ENCODE peak calls at places on chromosomes 7 and 10, in six cellular contexts. One of them, this sample, is unnamed.

GRCh38 chr10:26621889-26622681 is 75.4 kb upstream of the PDSS1 start:
- DNase-seq in thyroid gland: peak; percentile 37
- DNase-seq in tibial nerve: peak; percentile 33
- DNase-seq in transverse colon: peak; percentile 67
- DNase-seq in HCT116: no peak
- DNase-seq in IMR-90: peak; percentile 0
- DNase-seq in this sample: peak; percentile 19

GRCh38 chr10:80487422-80487785 is 33.3 kb downstream of the TSPAN14 start:
- DNase-seq in thyroid gland: no peak
- DNase-seq in tibial nerve: no peak
- DNase-seq in transverse colon: peak; percentile 3
- DNase-seq in HCT116: no peak
- DNase-seq in IMR-90: no peak
- DNase-seq in this sample: no peak

GRCh38 chr7:135189961-135190360 is 19.5 kb upstream of the CYREN start:
- DNase-seq in thyroid gland: no peak
- DNase-seq in tibial nerve: no peak
- DNase-seq in transverse colon: no peak
- DNase-seq in HCT116: no peak
- DNase-seq in IMR-90: no peak
- DNase-seq in this sample: no peak

GRCh38 chr7:151167197-151167911 is at the start of gene GBX1:
- DNase-seq in thyroid gland: no peak
- DNase-seq in tibial nerve: no peak
- DNase-seq in transverse colon: no peak
- DNase-seq in HCT116: no peak
- DNase-seq in IMR-90: no peak
- DNase-seq in this sample: no peak

GRCh38 chr10:98374176-98374969 is 40.6 kb downstream of the PYROXD2 start:
- DNase-seq in thyroid gland: no peak
- DNase-seq in tibial nerve: no peak
- DNase-seq in transverse colon: no peak
- DNase-seq in HCT116: no peak
- DNase-seq in IMR-90: peak; percentile 91
- DNase-seq in this sample: no peak

GRCh38 chr10:31362023-31362641 is 43.1 kb downstream of the ZEB1 start:
- DNase-seq in thyroid gland: no peak
- DNase-seq in tibial nerve: no peak
- DNase-seq in transverse colon: no peak
- DNase-seq in HCT116: no peak
- DNase-seq in IMR-90: no peak
- DNase-seq in this sample: no peak

GRCh38 chr7:129469930-129470329 is 32.4 kb upstream of the SMKR1 start:
- DNase-seq in thyroid gland: no peak
- DNase-seq in tibial nerve: no peak
- DNase-seq in transverse colon: no peak
- DNase-seq in HCT116: no peak
- DNase-seq in IMR-90: no peak
- DNase-seq in this sample: no peak

GRCh38 chr7:122013070-122013469 is 131.0 kb downstream of the AASS start:
- DNase-seq in thyroid gland: no peak
- DNase-seq in tibial nerve: no peak
- DNase-seq in transverse colon: no peak
- DNase-seq in HCT116: no peak
- DNase-seq in IMR-90: no peak
- DNase-seq in this sample: no peak

GRCh38 chr7:67644149-67644548 is 647.5 kb downstream of the TYW1 start:
- DNase-seq in thyroid gland: no peak
- DNase-seq in tibial nerve: peak; percentile 9
- DNase-seq in transverse colon: no peak
- DNase-seq in HCT116: no peak
- DNase-seq in IMR-90: no peak
- DNase-seq in this sample: no peak

GRCh38 chr10:91022924-91023707 is 102.2 kb upstream of the ANKRD1 start:
- DNase-seq in thyroid gland: no peak
- DNase-seq in tibial nerve: peak; percentile 40
- DNase-seq in transverse colon: no peak
- DNase-seq in HCT116: no peak
- DNase-seq in IMR-90: no peak
- DNase-seq in this sample: no peak

GRCh38 chr7:131521651-131522163 is 34.7 kb downstream of the PODXL start:
- DNase-seq in thyroid gland: peak; percentile 93
- DNase-seq in tibial nerve: no peak
- DNase-seq in transverse colon: peak; percentile 78
- DNase-seq in HCT116: no peak
- DNase-seq in IMR-90: no peak
- DNase-seq in this sample: peak; percentile 12

DNA sequence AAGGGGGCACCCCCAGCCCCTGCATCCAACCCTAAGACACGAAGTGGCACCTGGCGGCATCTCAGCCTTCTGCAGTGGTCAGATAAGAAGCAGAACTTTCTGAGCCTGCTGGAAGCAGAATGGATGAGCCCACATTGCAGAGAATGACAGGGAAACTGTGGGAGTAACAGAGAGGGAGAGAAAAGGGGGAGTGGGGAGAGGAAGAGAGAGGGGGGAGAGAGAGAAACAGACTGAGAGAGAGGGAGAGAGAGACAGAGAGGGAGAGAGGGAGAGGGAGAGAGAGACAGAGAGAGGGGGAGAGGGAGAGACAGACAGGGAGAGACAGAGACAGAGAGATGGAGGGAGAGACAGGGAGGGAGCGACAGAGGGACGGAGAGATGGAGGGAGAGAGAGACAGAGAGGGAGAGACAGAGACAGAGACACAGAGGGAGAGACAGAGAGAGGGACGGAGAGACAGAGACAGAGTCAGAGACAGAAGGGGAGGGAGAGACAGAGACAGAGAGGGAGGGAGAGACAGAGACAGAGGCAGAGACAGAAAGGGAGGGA is 35.9 kb downstream of the MICALL2 start:
- DNase-seq in thyroid gland: no peak
- DNase-seq in tibial nerve: no peak
- DNase-seq in transverse colon: no peak
- DNase-seq in HCT116: no peak
- DNase-seq in IMR-90: no peak
- DNase-seq in this sample: no peak
- H3K27me3 ChIP-seq in thyroid gland: no peaks in the 10 kb centered on the region
- H3K27me3 ChIP-seq in tibial nerve: peaks cover 59% of the 10 kb centered on the region
- H3K27me3 ChIP-seq in transverse colon: peaks cover 45% of the 10 kb centered on the region
- H3K27me3 ChIP-seq in HCT116: no peaks in the 10 kb centered on the region
- H3K27me3 ChIP-seq in IMR-90: peaks cover 33% of the 10 kb centered on the region
- H3K27me3 ChIP-seq in this sample: peaks cover 21% of the 10 kb centered on the region

GRCh38 chr10:124092270-124093075 is 925 bp downstream of the CHST15 start:
- DNase-seq in thyroid gland: peak; percentile 73
- DNase-seq in tibial nerve: peak; percentile 44
- DNase-seq in transverse colon: peak; percentile 77
- DNase-seq in HCT116: no peak
- DNase-seq in IMR-90: no peak
- DNase-seq in this sample: peak; percentile 49

GRCh38 chr10:124095096-124095495 is 1.7 kb upstream of the CHST15 start:
- DNase-seq in thyroid gland: no peak
- DNase-seq in tibial nerve: no peak
- DNase-seq in transverse colon: no peak
- DNase-seq in HCT116: no peak
- DNase-seq in IMR-90: no peak
- DNase-seq in this sample: no peak

GRCh38 chr10:124094419-124094785 is 1.0 kb upstream of the CHST15 start:
- DNase-seq in thyroid gland: no peak
- DNase-seq in tibial nerve: no peak
- DNase-seq in transverse colon: peak; percentile 33
- DNase-seq in HCT116: no peak
- DNase-seq in IMR-90: no peak
- DNase-seq in this sample: no peak

GRCh38 chr10:124091646-124092269 is 1.6 kb downstream of the CHST15 start:
- DNase-seq in thyroid gland: peak; percentile 39
- DNase-seq in tibial nerve: no peak
- DNase-seq in transverse colon: peak; percentile 36
- DNase-seq in HCT116: no peak
- DNase-seq in IMR-90: no peak
- DNase-seq in this sample: peak; percentile 33

DNA sequence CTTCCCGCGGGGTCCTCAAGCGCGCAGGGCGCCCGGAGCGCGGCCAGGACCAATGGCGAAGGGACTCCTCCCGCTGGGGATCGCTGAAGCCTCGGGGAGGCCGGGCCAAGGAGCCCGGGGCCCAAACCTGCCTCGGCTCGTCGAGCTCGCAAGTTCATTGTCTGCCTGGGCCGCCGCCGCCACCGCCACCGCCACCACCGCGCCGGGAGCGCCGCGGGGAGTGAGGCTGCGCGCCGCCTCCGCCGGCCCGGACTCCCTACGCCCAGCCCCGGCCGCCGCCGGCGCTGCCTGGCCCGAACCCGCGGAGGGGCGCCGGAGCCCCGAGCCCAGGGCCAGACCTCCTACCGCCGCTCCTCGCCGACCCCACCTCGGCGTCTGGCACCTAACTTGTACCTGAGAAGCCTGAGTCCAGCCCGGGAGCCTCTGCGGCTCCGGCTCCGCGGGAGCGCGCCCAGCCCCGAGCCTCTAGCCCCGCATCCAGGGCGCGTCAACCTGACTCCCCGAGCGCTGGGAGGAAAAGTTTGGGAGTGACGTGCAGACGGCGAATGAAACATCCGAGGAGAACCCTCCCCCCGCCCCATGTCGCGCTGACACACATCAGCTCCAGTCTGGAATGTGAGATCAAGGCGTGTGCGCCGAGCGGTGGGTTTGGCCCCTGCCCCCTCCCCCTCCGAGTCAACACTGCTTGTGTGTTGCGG is at the start of gene CHST15:
- DNase-seq in thyroid gland: peak; percentile 78
- DNase-seq in tibial nerve: no peak
- DNase-seq in transverse colon: peak; percentile 46
- DNase-seq in HCT116: peak; percentile 74
- DNase-seq in IMR-90: no peak
- DNase-seq in this sample: peak; percentile 36
- TF ChIP-seq POLR2A in thyroid gland: peak; percentile 91
- TF ChIP-seq POLR2A in tibial nerve: peak; percentile 29
- TF ChIP-seq POLR2A in transverse colon: peak; percentile 57
- TF ChIP-seq POLR2A in HCT116: peak; percentile 46
- TF ChIP-seq POLR2A in IMR-90: no peak
- TF ChIP-seq POLR2A in this sample: peak; percentile 61

DNA sequence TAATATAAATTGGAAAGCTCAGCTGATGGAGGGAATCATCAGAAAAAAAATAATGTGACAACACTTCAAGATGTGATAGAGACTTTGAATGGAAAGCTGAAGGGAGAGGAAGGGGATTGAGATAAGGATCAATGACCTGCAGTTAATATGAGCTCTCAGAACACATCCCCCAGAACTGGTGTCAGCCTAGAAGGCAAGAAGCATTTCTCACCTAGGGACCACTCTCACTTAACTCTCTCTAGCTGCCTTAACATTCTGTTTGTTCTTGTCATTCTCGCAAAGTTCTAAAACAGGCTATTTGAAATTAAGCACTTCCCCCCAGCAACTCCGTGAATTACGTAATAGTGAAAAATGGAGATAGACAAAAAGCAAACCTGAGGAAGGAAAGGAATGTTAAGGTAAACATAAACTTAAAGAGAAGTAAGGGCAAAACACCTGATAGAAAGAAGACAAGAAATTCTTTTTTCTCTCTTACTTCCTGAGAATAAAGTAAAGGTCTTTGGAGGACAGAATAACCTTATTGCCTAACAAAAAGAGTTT is 1.2 kb upstream of the MPP7 start:
- DNase-seq in thyroid gland: no peak
- DNase-seq in tibial nerve: no peak
- DNase-seq in transverse colon: no peak
- DNase-seq in HCT116: no peak
- DNase-seq in IMR-90: no peak
- DNase-seq in this sample: no peak
- H3K27ac ChIP-seq in thyroid gland: no peak overlapping the region
- H3K27ac ChIP-seq in tibial nerve: no peak overlapping the region
- H3K27ac ChIP-seq in transverse colon: peak overlapping the region; percentile 96
- H3K27ac ChIP-seq in HCT116: no peak overlapping the region
- H3K27ac ChIP-seq in IMR-90: no peak overlapping the region
- H3K27ac ChIP-seq in this sample: no peak overlapping the region

DNA sequence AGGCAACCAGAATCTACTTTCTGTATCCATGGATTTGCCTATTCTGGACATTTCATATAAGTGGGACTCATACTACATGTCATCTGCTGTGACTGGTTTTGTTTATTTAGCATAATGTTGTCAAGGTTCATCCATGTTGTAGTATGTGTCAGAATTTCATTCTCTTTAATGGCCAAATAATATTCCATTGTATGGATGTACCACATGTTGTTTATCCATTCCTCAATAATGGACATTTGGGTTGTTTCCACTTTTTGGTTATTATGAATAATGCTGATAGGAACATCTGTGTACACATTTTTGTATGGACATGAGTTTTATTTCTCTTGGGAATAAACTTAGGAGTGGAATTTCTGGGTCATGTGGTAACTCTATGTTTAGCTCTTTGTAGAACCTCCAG is 133.7 kb downstream of the CREB5 start:
- DNase-seq in thyroid gland: no peak
- DNase-seq in tibial nerve: no peak
- DNase-seq in transverse colon: no peak
- DNase-seq in HCT116: no peak
- DNase-seq in IMR-90: no peak
- DNase-seq in this sample: no peak
- H3K27me3 ChIP-seq in thyroid gland: no peaks in the 10 kb centered on the region
- H3K27me3 ChIP-seq in tibial nerve: no peaks in the 10 kb centered on the region
- H3K27me3 ChIP-seq in transverse colon: peaks cover 12% of the 10 kb centered on the region
- H3K27me3 ChIP-seq in HCT116: peaks cover 74% of the 10 kb centered on the region
- H3K27me3 ChIP-seq in IMR-90: no peaks in the 10 kb centered on the region
- H3K27me3 ChIP-seq in this sample: no peaks in the 10 kb centered on the region

DNA sequence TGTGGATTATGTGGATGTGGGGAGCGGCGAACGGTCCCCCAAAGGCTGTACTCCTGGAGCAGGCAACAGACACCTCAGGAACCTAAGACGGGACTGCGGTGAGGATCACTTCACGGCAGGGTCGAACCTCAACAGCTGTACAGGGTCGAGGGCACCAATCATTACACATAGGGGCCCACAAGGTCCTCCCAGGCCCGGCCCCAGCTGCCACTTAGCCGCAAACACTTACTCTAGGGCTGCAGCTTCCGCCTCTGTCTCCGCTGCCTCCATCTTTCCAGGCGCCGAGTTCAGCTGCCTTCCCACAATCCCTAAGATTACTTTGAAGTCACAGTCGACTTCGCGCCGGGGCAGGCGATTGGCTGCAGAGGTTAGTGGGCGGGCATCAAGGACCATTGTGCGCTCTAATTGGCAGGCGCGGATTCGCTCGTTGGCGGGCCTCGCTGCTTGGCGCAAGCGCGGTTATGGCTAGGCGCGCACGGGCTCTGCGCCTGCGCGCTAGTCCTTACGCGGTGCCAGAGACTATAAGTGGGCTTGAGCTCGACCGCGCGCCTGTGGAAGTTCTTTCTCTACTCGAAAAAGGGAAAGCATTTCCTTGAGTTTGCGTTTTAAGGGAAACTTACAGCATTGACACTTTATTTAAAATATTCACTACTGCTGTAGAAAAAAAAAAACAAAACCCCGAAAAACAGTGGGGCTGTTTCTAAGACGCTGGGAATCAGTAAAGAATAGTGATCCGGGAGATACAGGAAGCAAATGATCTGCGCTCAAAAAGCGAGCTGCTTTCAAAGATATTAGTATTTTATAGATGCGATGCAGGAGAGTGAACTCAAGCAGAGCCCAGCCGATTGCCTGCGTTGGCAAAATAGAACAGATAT is at the start of gene ZWINT:
- DNase-seq in thyroid gland: peak; percentile 94
- DNase-seq in tibial nerve: peak; percentile 91
- DNase-seq in transverse colon: peak; percentile 96
- DNase-seq in HCT116: peak; percentile 88
- DNase-seq in IMR-90: peak; percentile 95
- DNase-seq in this sample: peak; percentile 83
- TF ChIP-seq POLR2A in thyroid gland: peak; percentile 43
- TF ChIP-seq POLR2A in tibial nerve: no peak
- TF ChIP-seq POLR2A in transverse colon: peak; percentile 51
- TF ChIP-seq POLR2A in HCT116: peak; percentile 85
- TF ChIP-seq POLR2A in IMR-90: peak; percentile 56
- TF ChIP-seq POLR2A in this sample: no peak

GRCh38 chr7:105985250-105985649 is 22.2 kb downstream of the CDHR3 start:
- DNase-seq in thyroid gland: no peak
- DNase-seq in tibial nerve: no peak
- DNase-seq in transverse colon: no peak
- DNase-seq in HCT116: no peak
- DNase-seq in IMR-90: no peak
- DNase-seq in this sample: no peak
- H3K27ac ChIP-seq in thyroid gland: no peak overlapping the region
- H3K27ac ChIP-seq in tibial nerve: no peak overlapping the region
- H3K27ac ChIP-seq in transverse colon: no peak overlapping the region
- H3K27ac ChIP-seq in HCT116: no peak overlapping the region
- H3K27ac ChIP-seq in IMR-90: no peak overlapping the region
- H3K27ac ChIP-seq in this sample: no peak overlapping the region